ENCODE peak calls at places on chromosome 21, in five cellular contexts. One of them, this sample, is unnamed.

GRCh38 chr21:34704119-34704518 is 35.3 kb downstream of the CLIC6 start:
- DNase-seq in progenitor cell of endocrine pancreas: no peak
- DNase-seq in AG10803: peak
- DNase-seq in fibroblast of lung: peak
- DNase-seq in AG04450: no peak
- DNase-seq in this sample: no peak

GRCh38 chr21:45735259-45736000 is 91.9 kb downstream of the PCBP3 start:
- DNase-seq in progenitor cell of endocrine pancreas: no peak
- DNase-seq in AG04450: no peak
- DNase-seq in fibroblast of lung: no peak
- DNase-seq in AG10803: no peak
- DNase-seq in this sample: no peak

GRCh38 chr21:34148826-34149558 is 75.6 kb downstream of the MRPS6 start:
- DNase-seq in AG04450: no peak
- DNase-seq in AG10803: no peak
- DNase-seq in progenitor cell of endocrine pancreas: no peak
- DNase-seq in fibroblast of lung: no peak
- DNase-seq in this sample: no peak

GRCh38 chr21:35527358-35527757 is 478.3 kb upstream of the RUNX1 start:
- DNase-seq in fibroblast of lung: no peak
- DNase-seq in AG10803: no peak
- DNase-seq in AG04450: no peak
- DNase-seq in progenitor cell of endocrine pancreas: no peak
- DNase-seq in this sample: no peak

GRCh38 chr21:8992731-8993174 is 1528.6 kb upstream of the TPTE start:
- DNase-seq in AG04450: no peak
- DNase-seq in progenitor cell of endocrine pancreas: no peak
- DNase-seq in AG10803: no peak
- DNase-seq in fibroblast of lung: peak
- DNase-seq in this sample: no peak

GRCh38 chr21:32334980-32335471 is 36.4 kb downstream of the MRAP start:
- DNase-seq in AG10803: peak
- DNase-seq in progenitor cell of endocrine pancreas: no peak
- DNase-seq in fibroblast of lung: peak
- DNase-seq in AG04450: no peak
- DNase-seq in this sample: no peak

GRCh38 chr21:43938751-43939442 is 73.2 kb upstream of the TRAPPC10 start:
- DNase-seq in AG04450: peak
- DNase-seq in progenitor cell of endocrine pancreas: peak
- DNase-seq in AG10803: peak
- DNase-seq in fibroblast of lung: peak
- DNase-seq in this sample: peak

GRCh38 chr21:32907521-32907920 is 118.2 kb upstream of the OLIG2 start:
- DNase-seq in fibroblast of lung: no peak
- DNase-seq in AG10803: no peak
- DNase-seq in progenitor cell of endocrine pancreas: no peak
- DNase-seq in AG04450: no peak
- DNase-seq in this sample: no peak

GRCh38 chr21:14572206-14572780 is 26.2 kb upstream of the SAMSN1 start:
- DNase-seq in fibroblast of lung: no peak
- DNase-seq in AG04450: no peak
- DNase-seq in AG10803: no peak
- DNase-seq in progenitor cell of endocrine pancreas: no peak
- DNase-seq in this sample: no peak

GRCh38 chr21:44455524-44456206 is 355 bp downstream of the LRRC3 start:
- DNase-seq in AG04450: no peak
- DNase-seq in fibroblast of lung: peak
- DNase-seq in progenitor cell of endocrine pancreas: no peak
- DNase-seq in AG10803: peak
- DNase-seq in this sample: no peak

GRCh38 chr21:22476726-22477646 is 1478.8 kb downstream of the NCAM2 start:
- DNase-seq in progenitor cell of endocrine pancreas: no peak
- DNase-seq in AG10803: no peak
- DNase-seq in fibroblast of lung: no peak
- DNase-seq in AG04450: no peak
- DNase-seq in this sample: no peak

GRCh38 chr21:31117046-31117916 is 79.0 kb upstream of the KRTAP19-8 start:
- DNase-seq in AG10803: peak
- DNase-seq in progenitor cell of endocrine pancreas: no peak
- DNase-seq in AG04450: peak
- DNase-seq in fibroblast of lung: peak
- DNase-seq in this sample: no peak

GRCh38 chr21:34012640-34013039 is 60.7 kb upstream of the MRPS6 start:
- DNase-seq in progenitor cell of endocrine pancreas: no peak
- DNase-seq in AG04450: no peak
- DNase-seq in AG10803: no peak
- DNase-seq in fibroblast of lung: no peak
- DNase-seq in this sample: no peak

GRCh38 chr21:14259669-14260458 is 43.9 kb downstream of the RBM11 start:
- DNase-seq in AG04450: no peak
- DNase-seq in progenitor cell of endocrine pancreas: no peak
- DNase-seq in AG10803: peak
- DNase-seq in fibroblast of lung: peak
- DNase-seq in this sample: no peak

GRCh38 chr21:44006017-44006624 is 6.0 kb upstream of the TRAPPC10 start:
- DNase-seq in progenitor cell of endocrine pancreas: no peak
- DNase-seq in AG04450: peak
- DNase-seq in fibroblast of lung: peak
- DNase-seq in AG10803: peak
- DNase-seq in this sample: no peak

GRCh38 chr21:16594191-16594590 is 864.4 kb downstream of the USP25 start:
- DNase-seq in fibroblast of lung: no peak
- DNase-seq in AG10803: no peak
- DNase-seq in progenitor cell of endocrine pancreas: no peak
- DNase-seq in AG04450: no peak
- DNase-seq in this sample: no peak
- TF ChIP-seq CTCF in fibroblast of lung: no peak
- TF ChIP-seq CTCF in AG10803: no peak
- TF ChIP-seq CTCF in progenitor cell of endocrine pancreas: no peak
- TF ChIP-seq CTCF in AG04450: no peak
- TF ChIP-seq CTCF in this sample: no peak

DNA sequence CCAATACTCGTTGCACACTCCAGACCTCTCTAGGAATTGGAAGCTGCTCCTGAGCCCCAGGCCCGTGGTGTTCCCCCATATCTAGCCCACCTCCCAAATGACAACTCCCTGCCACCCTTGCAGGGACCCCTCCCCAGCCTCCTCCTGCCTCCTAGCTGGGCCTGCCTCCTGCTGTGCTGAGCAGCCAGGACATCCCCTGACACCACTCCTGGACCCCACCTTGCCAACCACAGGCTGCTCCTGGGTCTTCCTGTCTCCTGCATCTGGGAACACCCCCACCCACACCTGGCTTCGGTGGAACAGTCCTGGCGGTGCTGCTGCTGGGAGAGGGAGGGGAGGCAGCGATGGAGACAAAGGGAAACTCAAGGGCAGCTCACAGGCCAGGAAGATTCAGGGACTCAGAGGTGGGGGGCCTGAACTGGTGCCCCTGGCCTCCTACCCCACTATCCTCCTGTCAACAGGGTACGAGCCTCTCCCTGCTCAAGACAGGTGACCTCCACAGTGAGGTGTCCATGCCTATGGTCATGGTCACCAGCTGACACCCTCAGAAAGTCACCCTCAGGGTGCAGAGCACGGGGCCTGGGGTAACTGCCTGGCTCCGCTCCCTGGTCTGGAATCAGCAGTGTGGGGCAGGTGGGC is 81.2 kb downstream of the RIPK4 start:
- DNase-seq in AG10803: no peak
- DNase-seq in AG04450: no peak
- DNase-seq in progenitor cell of endocrine pancreas: no peak
- DNase-seq in fibroblast of lung: no peak
- DNase-seq in this sample: no peak
- TF ChIP-seq CTCF in AG10803: no peak
- TF ChIP-seq CTCF in AG04450: no peak
- TF ChIP-seq CTCF in progenitor cell of endocrine pancreas: no peak
- TF ChIP-seq CTCF in fibroblast of lung: no peak
- TF ChIP-seq CTCF in this sample: no peak

GRCh38 chr21:16942703-16943102 is 570.1 kb upstream of the CXADR start:
- DNase-seq in progenitor cell of endocrine pancreas: no peak
- DNase-seq in AG04450: no peak
- DNase-seq in fibroblast of lung: peak
- DNase-seq in AG10803: no peak
- DNase-seq in this sample: no peak
- TF ChIP-seq CTCF in progenitor cell of endocrine pancreas: peak
- TF ChIP-seq CTCF in AG04450: peak
- TF ChIP-seq CTCF in fibroblast of lung: peak
- TF ChIP-seq CTCF in AG10803: peak
- TF ChIP-seq CTCF in this sample: no peak

GRCh38 chr21:37546299-37546908 is 179.8 kb downstream of the DYRK1A start:
- DNase-seq in progenitor cell of endocrine pancreas: no peak
- DNase-seq in AG10803: no peak
- DNase-seq in AG04450: no peak
- DNase-seq in fibroblast of lung: no peak
- DNase-seq in this sample: no peak
- TF ChIP-seq CTCF in progenitor cell of endocrine pancreas: no peak
- TF ChIP-seq CTCF in AG10803: no peak
- TF ChIP-seq CTCF in AG04450: no peak
- TF ChIP-seq CTCF in fibroblast of lung: no peak
- TF ChIP-seq CTCF in this sample: no peak

DNA sequence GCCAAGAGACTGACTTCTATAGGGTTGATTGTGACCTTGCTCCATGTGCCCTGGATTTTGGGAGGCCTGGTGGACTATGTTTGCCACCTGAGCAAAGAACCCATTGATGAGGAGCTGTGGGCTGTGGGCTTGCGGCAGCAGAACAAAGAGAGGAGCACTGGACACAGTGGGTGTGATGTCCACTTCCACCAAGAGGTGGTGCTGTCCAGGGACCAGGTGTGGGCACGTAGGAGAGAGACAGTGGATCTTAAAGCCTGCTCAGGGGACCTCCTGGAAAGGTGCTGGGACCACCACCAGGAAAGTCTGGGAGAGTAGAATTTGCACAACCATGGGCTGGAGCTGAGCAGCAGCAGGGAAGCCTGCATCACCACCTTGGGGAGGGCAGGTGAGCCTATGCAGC is 106.7 kb upstream of the ETS2 start:
- DNase-seq in progenitor cell of endocrine pancreas: no peak
- DNase-seq in AG04450: no peak
- DNase-seq in AG10803: no peak
- DNase-seq in fibroblast of lung: no peak
- DNase-seq in this sample: no peak
- TF ChIP-seq CTCF in progenitor cell of endocrine pancreas: peak
- TF ChIP-seq CTCF in AG04450: peak
- TF ChIP-seq CTCF in AG10803: peak
- TF ChIP-seq CTCF in fibroblast of lung: no peak
- TF ChIP-seq CTCF in this sample: no peak

DNA sequence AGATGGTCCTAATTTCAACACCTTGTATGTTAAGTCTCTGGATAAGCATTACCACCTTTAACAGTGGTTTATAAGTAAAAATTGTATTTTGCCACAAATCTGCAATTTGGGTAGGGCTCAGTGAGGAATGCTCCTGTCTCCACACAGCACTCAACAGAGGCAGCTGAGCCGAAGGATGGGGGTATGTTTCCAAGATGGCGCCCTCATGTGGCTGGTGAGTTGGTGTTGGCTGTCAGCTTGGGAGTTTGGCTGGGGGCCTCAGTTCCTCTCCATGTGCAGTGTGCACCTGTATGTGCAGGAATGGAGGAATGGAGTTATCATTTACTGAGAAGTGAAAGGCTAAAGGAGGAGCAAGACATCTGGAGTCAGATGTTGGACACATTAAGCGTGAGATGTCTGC is 136.8 kb downstream of the GABPA start:
- DNase-seq in AG04450: no peak
- DNase-seq in progenitor cell of endocrine pancreas: no peak
- DNase-seq in AG10803: no peak
- DNase-seq in fibroblast of lung: no peak
- DNase-seq in this sample: no peak
- TF ChIP-seq CTCF in AG04450: no peak
- TF ChIP-seq CTCF in progenitor cell of endocrine pancreas: no peak
- TF ChIP-seq CTCF in AG10803: peak
- TF ChIP-seq CTCF in fibroblast of lung: no peak
- TF ChIP-seq CTCF in this sample: no peak

DNA sequence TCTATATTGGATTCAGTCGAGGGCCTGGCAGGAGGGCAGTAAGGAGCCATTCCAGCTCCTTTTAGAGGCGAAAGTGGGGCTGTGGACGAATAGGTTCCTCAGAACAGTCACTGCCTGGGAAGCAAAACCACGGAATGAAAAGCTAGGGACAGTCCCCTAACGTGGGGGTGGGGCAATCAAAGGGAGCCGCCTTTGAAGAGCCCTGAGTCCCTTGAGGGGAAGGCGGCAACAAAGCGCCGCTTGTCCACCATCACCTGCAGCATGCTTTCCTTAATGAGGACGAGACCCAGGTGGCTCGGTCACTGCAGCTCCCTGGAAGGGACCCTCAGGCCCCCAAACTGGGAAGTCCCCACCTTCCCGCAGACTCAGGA is 184.7 kb downstream of the ETS2 start:
- DNase-seq in AG04450: no peak
- DNase-seq in fibroblast of lung: no peak
- DNase-seq in progenitor cell of endocrine pancreas: no peak
- DNase-seq in AG10803: no peak
- DNase-seq in this sample: no peak
- TF ChIP-seq CTCF in AG04450: no peak
- TF ChIP-seq CTCF in fibroblast of lung: no peak
- TF ChIP-seq CTCF in progenitor cell of endocrine pancreas: no peak
- TF ChIP-seq CTCF in AG10803: no peak
- TF ChIP-seq CTCF in this sample: no peak

GRCh38 chr21:38833122-38833521 is 27.4 kb downstream of the ETS2 start:
- DNase-seq in fibroblast of lung: no peak
- DNase-seq in AG04450: no peak
- DNase-seq in AG10803: no peak
- DNase-seq in progenitor cell of endocrine pancreas: no peak
- DNase-seq in this sample: no peak
- TF ChIP-seq CTCF in fibroblast of lung: no peak
- TF ChIP-seq CTCF in AG04450: no peak
- TF ChIP-seq CTCF in AG10803: no peak
- TF ChIP-seq CTCF in progenitor cell of endocrine pancreas: peak
- TF ChIP-seq CTCF in this sample: no peak

DNA sequence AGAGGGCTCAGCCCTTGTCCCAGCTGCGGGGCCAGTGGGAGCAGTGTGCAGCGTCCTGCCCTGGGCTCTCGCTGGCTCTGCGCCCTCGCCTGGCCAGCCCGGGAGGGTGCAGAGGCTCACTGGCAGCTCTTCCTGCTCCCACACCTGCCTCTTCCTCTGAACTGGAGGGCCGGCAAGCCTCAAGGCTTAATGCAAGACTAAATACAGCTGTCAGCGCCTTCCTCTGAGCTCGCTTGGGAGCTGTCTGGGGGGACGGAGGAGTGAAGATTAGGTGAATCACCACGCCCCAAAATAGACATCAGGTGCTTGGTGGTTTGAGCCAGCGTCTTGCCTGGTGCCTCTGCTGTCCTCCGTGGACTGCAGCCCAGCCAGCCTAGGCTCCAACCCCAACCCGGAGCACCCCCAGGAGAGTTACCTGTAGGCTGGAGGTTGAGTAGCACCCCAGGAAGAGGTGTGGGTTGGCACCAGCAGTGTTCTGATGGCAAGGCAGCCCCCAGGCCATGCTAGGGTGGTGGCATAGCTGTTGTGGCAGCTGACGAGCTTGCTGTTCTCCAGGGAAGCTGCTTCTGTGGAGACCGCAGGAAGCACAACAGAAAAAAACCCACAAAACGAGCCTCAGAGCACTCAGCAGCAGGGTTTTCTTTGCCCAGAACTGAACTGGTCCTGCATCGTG is 36.9 kb downstream of the UMODL1 start:
- DNase-seq in fibroblast of lung: peak
- DNase-seq in progenitor cell of endocrine pancreas: peak
- DNase-seq in AG10803: peak
- DNase-seq in AG04450: peak
- DNase-seq in this sample: peak
- TF ChIP-seq CTCF in fibroblast of lung: peak
- TF ChIP-seq CTCF in progenitor cell of endocrine pancreas: peak
- TF ChIP-seq CTCF in AG10803: peak
- TF ChIP-seq CTCF in AG04450: peak
- TF ChIP-seq CTCF in this sample: no peak

This sample was measured in activated B cell treated with CpG ODN at 0.5 μM for 24 hours.